ENCODE peak calls at places on chromosome 1, in five cellular contexts. T is dorsolateral prefrontal cortex; P is stimulated activated naive CD8-positive, alpha-beta T cell treated with anti-CD3 and anti-CD28 coated beads, Interleukin-15, Interleukin-2, amounts not matched to agents 100 U/mL and 50 U/mL, for 24 hours; U is SHP77; Y is endothelial cell. L is an unnamed sample.

GRCh38 chr1:149877211-149877946 is 22.0 kb upstream of the BOLA1 start:
- DNase-seq in T (no peak), P (no peak), U (no peak), Y (no peak), L (no peak)

GRCh38 chr1:156692958-156693857 is 12.2 kb downstream of the CRABP2 start:
- DNase-seq in T (no peak), P (no peak), U (no peak), Y (no peak), L (no peak)

GRCh38 chr1:192474080-192474683 is 101.4 kb upstream of the RGS1 start:
- DNase-seq in T (no peak), P (no peak), U (no peak), Y (peak), L (no peak)

GRCh38 chr1:80054129-80054528 is 1047.6 kb upstream of the ADGRL4 start:
- DNase-seq in T (no peak), P (no peak), U (peak), Y (no peak), L (no peak)

GRCh38 chr1:67184838-67185421 is 18.7 kb downstream of the IL23R start:
- DNase-seq in T (no peak), P (no peak), U (no peak), Y (no peak), L (no peak)

GRCh38 chr1:246784621-246785535 is 60.7 kb downstream of the SCCPDH start:
- DNase-seq in T (no peak), P (peak), U (no peak), Y (no peak), L (no peak)

GRCh38 chr1:18539171-18539570 is 58.4 kb downstream of the KLHDC7A start:
- DNase-seq in T (no peak), P (no peak), U (no peak), Y (no peak), L (peak)

GRCh38 chr1:160225345-160225744 is 20.2 kb downstream of the PEA15 start:
- DNase-seq in T (no peak), P (no peak), U (no peak), Y (no peak), L (no peak)

GRCh38 chr1:41396084-41396483 is 34.9 kb downstream of the FOXO6 start:
- DNase-seq in T (no peak), P (no peak), U (no peak), Y (no peak), L (no peak)

GRCh38 chr1:21290546-21290944 is 282 bp upstream of the ECE1 start:
- DNase-seq in T (no peak), P (no peak), U (no peak), Y (no peak), L (no peak)

GRCh38 chr1:55374801-55375616 is 159.8 kb upstream of the USP24 start:
- DNase-seq in T (peak), P (no peak), U (no peak), Y (no peak), L (peak)

GRCh38 chr1:233867028-233867427 is 37.4 kb upstream of the SLC35F3 start:
- DNase-seq in T (no peak), P (no peak), U (no peak), Y (no peak), L (no peak)

GRCh38 chr1:156690673-156691032 is 13.4 kb upstream of the NES start:
- DNase-seq in T (no peak), P (no peak), U (no peak), Y (no peak), L (no peak)

GRCh38 chr1:209435654-209436566 is 147.6 kb upstream of the CAMK1G start:
- DNase-seq in T (peak), P (peak), U (peak), Y (peak), L (peak)

GRCh38 chr1:21437341-21437640 is 2.6 kb upstream of the NBPF3 start:
- DNase-seq in T (no peak), P (no peak), U (no peak), Y (no peak), L (no peak)

GRCh38 chr1:29642519-29642918 is 406.2 kb downstream of the PTPRU start:
- DNase-seq in T (no peak), P (no peak), U (no peak), Y (no peak), L (no peak)

GRCh38 chr1:85708826-85709222 is 591 bp upstream of the ZNHIT6 start:
- DNase-seq in T (no peak), P (no peak), U (no peak), Y (no peak), L (no peak)

GRCh38 chr1:228304225-228304624 is 96.4 kb downstream of the OBSCN start:
- DNase-seq in T (peak), P (no peak), U (no peak), Y (no peak), L (no peak)

GRCh38 chr1:106173101-106173500 is 883.4 kb upstream of the PRMT6 start:
- DNase-seq in T (no peak), P (no peak), U (peak), Y (no peak), L (no peak)

GRCh38 chr1:52404975-52405338 is 555 bp downstream of the PRPF38A start:
- DNase-seq in T (no peak), P (no peak), U (no peak), Y (no peak), L (no peak)

GRCh38 chr1:55951291-55951690 is 628.1 kb downstream of the PLPP3 start:
- DNase-seq in T (no peak), P (no peak), U (no peak), Y (no peak), L (no peak)